ENCODE peak calls at places on chromosomes 16 and 17, in seven cellular contexts. Y is EL; Q is GM13976; G is stromal cell of bone marrow; R is stimulated activated CD4-positive, alpha-beta T cell treated with anti-CD3 and anti-CD28 coated beads, Interleukin-4, amount 100 ng/mL, for 4 hours; V is uterus; I is stimulated activated CD8-positive, alpha-beta memory T cell treated with anti-CD3 and anti-CD28 coated beads, Interleukin-7, amount 100 ng/mL, for 1 hour. M is an unnamed sample.

GRCh38 chr16:66003196-66003595 is 363.3 kb upstream of the CDH5 start:
- DNase-seq in Y (no peak), Q (no peak), G (no peak), R (no peak), V (no peak), I (no peak), M (no peak)

GRCh38 chr17:46212634-46213435 is 19.6 kb upstream of the KANSL1 start:
- DNase-seq in Y (peak; percentile 85), Q (peak; percentile 71), G (peak; percentile 79), R (peak; percentile 57), V (peak; percentile 79), I (peak; percentile 30), M (peak; percentile 71)

GRCh38 chr17:37089998-37090397 is 141.2 kb downstream of the AATF start:
- DNase-seq in Y (no peak), Q (peak; percentile 69), G (no peak), R (peak; percentile 22), V (no peak), I (peak; percentile 17), M (no peak)

GRCh38 chr17:58677204-58677880 is 14.5 kb downstream of the TEX14 start:
- DNase-seq in Y (peak; percentile 48), Q (no peak), G (no peak), R (no peak), V (no peak), I (no peak), M (peak; percentile 56)

GRCh38 chr16:3501783-3502400 is 1.1 kb downstream of the CLUAP1 start:
- DNase-seq in Y (no peak), Q (no peak), G (no peak), R (no peak), V (no peak), I (no peak), M (no peak)

GRCh38 chr16:16019488-16019887 is 70.1 kb downstream of the ABCC1 start:
- DNase-seq in Y (peak; percentile 83), Q (no peak), G (no peak), R (no peak), V (no peak), I (no peak), M (peak; percentile 71)

GRCh38 chr17:76391200-76391715 is 6.8 kb downstream of the SPHK1 start:
- DNase-seq in Y (no peak), Q (no peak), G (no peak), R (no peak), V (no peak), I (no peak), M (no peak)

GRCh38 chr16:2523801-2524231 is 3.6 kb downstream of the AMDHD2 start:
- DNase-seq in Y (no peak), Q (no peak), G (no peak), R (no peak), V (no peak), I (no peak), M (no peak)

GRCh38 chr17:27239584-27239983 is 54.3 kb upstream of the WSB1 start:
- DNase-seq in Y (no peak), Q (no peak), G (no peak), R (no peak), V (no peak), I (no peak), M (no peak)

GRCh38 chr17:29590979-29591736 is 1.7 kb upstream of the GIT1 start:
- DNase-seq in Y (peak; percentile 71), Q (no peak), G (no peak), R (peak; percentile 55), V (peak; percentile 77), I (no peak), M (peak; percentile 83)

GRCh38 chr17:63476494-63476856 is 386 bp upstream of the ACE start:
- DNase-seq in Y (peak; percentile 29), Q (no peak), G (no peak), R (no peak), V (no peak), I (no peak), M (no peak)